ENCODE peak calls at places on chromosomes 1 and 21, in ten cellular contexts. Q is bronchial epithelial cell; L is body of pancreas; C is posterior cingulate gyrus; T is stimulated activated CD8-positive, alpha-beta memory T cell treated with anti-CD3 and anti-CD28 coated beads, Interleukin-7, amount 100 ng/mL, for 1 hour; I is fibroblast of pulmonary artery; E is ELR; F is MV-4-11; K is mesothelial cell of epicardium; O is CD8-positive, alpha-beta memory T cell. Y is an unnamed sample.

GRCh38 chr1:189673223-189673622 is 804.4 kb downstream of the BRINP3 start:
- DNase-seq in Q (no peak), L (no peak), C (no peak), T (no peak), I (no peak), E (no peak), F (no peak), K (no peak), O (no peak), Y (no peak)

GRCh38 chr1:182120411-182121258 is 59.1 kb upstream of the ZNF648 start:
- DNase-seq in Q (peak; percentile 53), L (peak; percentile 69), C (peak; percentile 74), T (no peak), I (peak; percentile 4), E (no peak), F (no peak), K (no peak), O (no peak), Y (peak; percentile 70)

GRCh38 chr1:101050869-101051268 is 25.3 kb upstream of the DPH5 start:
- DNase-seq in Q (no peak), L (no peak), C (no peak), T (no peak), I (no peak), E (no peak), F (no peak), K (no peak), O (no peak), Y (no peak)

GRCh38 chr1:78950801-78951200 is 55.7 kb downstream of the ADGRL4 start:
- DNase-seq in Q (no peak), L (no peak), C (no peak), T (no peak), I (no peak), E (peak; percentile 4), F (no peak), K (no peak), O (no peak), Y (no peak)

GRCh38 chr1:62884156-62884740 is 100.3 kb downstream of the ATG4C start:
- DNase-seq in Q (no peak), L (no peak), C (no peak), T (no peak), I (no peak), E (no peak), F (no peak), K (no peak), O (no peak), Y (no peak)

GRCh38 chr21:16195476-16195875 is 465.7 kb downstream of the USP25 start:
- DNase-seq in Q (peak; percentile 58), L (no peak), C (no peak), T (no peak), I (peak; percentile 77), E (peak; percentile 69), F (no peak), K (no peak), O (no peak), Y (no peak)

GRCh38 chr1:247241687-247242086 is 14.2 kb upstream of the VN1R5 start:
- DNase-seq in Q (peak; percentile 19), L (no peak), C (no peak), T (no peak), I (no peak), E (peak; percentile 28), F (no peak), K (no peak), O (no peak), Y (no peak)

GRCh38 chr1:205335692-205336091 is 14.1 kb upstream of the NUAK2 start:
- DNase-seq in Q (peak; percentile 74), L (peak; percentile 90), C (peak; percentile 87), T (peak; percentile 40), I (peak; percentile 78), E (peak; percentile 80), F (peak; percentile 66), K (peak; percentile 80), O (peak; percentile 63), Y (peak; percentile 59)

GRCh38 chr1:212315907-212316306 is 30.7 kb downstream of the PPP2R5A start:
- DNase-seq in Q (peak; percentile 43), L (peak; percentile 29), C (no peak), T (no peak), I (peak; percentile 46), E (peak; percentile 48), F (peak; percentile 20), K (no peak), O (no peak), Y (no peak)

GRCh38 chr1:178189814-178190213 is 95.9 kb downstream of the RASAL2 start:
- DNase-seq in Q (peak; percentile 31), L (no peak), C (no peak), T (no peak), I (peak; percentile 58), E (peak; percentile 61), F (peak; percentile 57), K (no peak), O (no peak), Y (no peak)

GRCh38 chr1:3038113-3038551 is 16.9 kb downstream of the ACTRT2 start:
- DNase-seq in Q (no peak), L (peak; percentile 35), C (peak; percentile 4), T (no peak), I (no peak), E (no peak), F (no peak), K (peak; percentile 20), O (no peak), Y (no peak)

GRCh38 chr21:37593015-37593414 is 226.4 kb downstream of the DYRK1A start:
- DNase-seq in Q (no peak), L (no peak), C (no peak), T (no peak), I (peak; percentile 12), E (no peak), F (no peak), K (no peak), O (no peak), Y (no peak)

GRCh38 chr1:181352695-181353094 is 130.6 kb upstream of the CACNA1E start:
- DNase-seq in Q (no peak), L (no peak), C (no peak), T (no peak), I (no peak), E (no peak), F (no peak), K (no peak), O (no peak), Y (no peak)

GRCh38 chr1:220093361-220094015 is 444 bp upstream of the IARS2 start:
- DNase-seq in Q (no peak), L (no peak), C (no peak), T (no peak), I (no peak), E (no peak), F (no peak), K (no peak), O (no peak), Y (no peak)

GRCh38 chr1:202247837-202248795 is 54.5 kb downstream of the LGR6 start:
- DNase-seq in Q (no peak), L (no peak), C (no peak), T (no peak), I (no peak), E (no peak), F (peak; percentile 40), K (no peak), O (no peak), Y (no peak)

GRCh38 chr21:33308586-33309490 is 15.9 kb upstream of the IFNAR1 start:
- DNase-seq in Q (no peak), L (peak; percentile 6), C (no peak), T (no peak), I (peak; percentile 38), E (no peak), F (peak; percentile 96), K (no peak), O (no peak), Y (no peak)

GRCh38 chr21:45590726-45591618 is 48.7 kb upstream of the SLC19A1 start:
- DNase-seq in Q (no peak), L (no peak), C (no peak), T (no peak), I (peak; percentile 16), E (no peak), F (no peak), K (peak; percentile 37), O (peak; percentile 42), Y (no peak)